ENCODE peak calls at places on chromosome 16, in eight cellular contexts. L is BE2C, T is fibroblast of the aortic adventitia, U is HCT116, K is stomach, V is HL-60, C is choroid plexus epithelial cell, B is tibial artery. W is an unnamed sample.

GRCh38 chr16:76246587-76246986 is 30.6 kb upstream of the CNTNAP4 start:
- DNase-seq in L (no peak), T (no peak), B (no peak), C (no peak), V (no peak), U (no peak), K (no peak), W (no peak)

GRCh38 chr16:86034421-86034919 is 135.5 kb downstream of the IRF8 start:
- DNase-seq in L (no peak), U (no peak), B (peak), V (no peak), T (no peak), C (no peak), K (no peak), W (no peak)

GRCh38 chr16:87371261-87371866 is 12.2 kb downstream of the FBXO31 start:
- DNase-seq in L (peak), B (no peak), C (no peak), U (no peak), V (no peak), K (no peak), T (peak), W (no peak)

GRCh38 chr16:51813609-51814008 is 662.5 kb upstream of the SALL1 start:
- DNase-seq in B (no peak), K (no peak), U (no peak), V (no peak), C (no peak), T (no peak), L (peak), W (no peak)

GRCh38 chr16:7990864-7991263 is 599.4 kb downstream of the TMEM114 start:
- DNase-seq in C (no peak), T (no peak), U (no peak), V (no peak), K (no peak), L (no peak), B (no peak), W (no peak)

GRCh38 chr16:28836761-28837064 is 9.4 kb downstream of the TUFM start:
- DNase-seq in T (no peak), C (no peak), K (no peak), U (no peak), B (no peak), L (no peak), V (no peak), W (no peak)

GRCh38 chr16:66512589-66513404 is 37.1 kb downstream of the TK2 start:
- DNase-seq in U (no peak), B (peak), V (no peak), L (no peak), T (peak), K (peak), C (peak), W (no peak)

GRCh38 chr16:15519767-15520166 is 85.4 kb downstream of the BMERB1 start:
- DNase-seq in K (no peak), L (no peak), C (no peak), U (no peak), T (no peak), V (no peak), B (no peak), W (no peak)

GRCh38 chr16:56294599-56294998 is 103.3 kb downstream of the GNAO1 start:
- DNase-seq in K (no peak), B (no peak), V (no peak), T (peak), L (no peak), U (no peak), C (peak), W (peak)

GRCh38 chr16:21283521-21284289 is 5.6 kb upstream of the CRYM start:
- DNase-seq in T (peak), L (peak), B (peak), K (peak), U (no peak), V (peak), C (peak), W (no peak)

GRCh38 chr16:86756882-86757703 is 178.7 kb downstream of the FOXL1 start:
- DNase-seq in V (no peak), C (no peak), B (no peak), T (no peak), U (no peak), L (no peak), K (no peak), W (no peak)

GRCh38 chr16:17149904-17150483 is 320.8 kb downstream of the XYLT1 start:
- DNase-seq in V (no peak), T (peak), C (no peak), B (no peak), K (no peak), L (no peak), U (no peak), W (no peak)

GRCh38 chr16:72938426-72939164 is 109.3 kb downstream of the ZFHX3 start:
- DNase-seq in T (peak), K (peak), B (peak), L (peak), U (no peak), C (peak), V (no peak), W (no peak)

GRCh38 chr16:64167851-64168770 is 953.8 kb downstream of the CDH11 start:
- DNase-seq in T (no peak), V (no peak), K (no peak), U (no peak), B (no peak), C (no peak), L (peak), W (no peak)

GRCh38 chr16:87380875-87381274 is 2.7 kb downstream of the FBXO31 start:
- DNase-seq in T (peak), V (no peak), B (no peak), U (no peak), K (no peak), C (peak), L (no peak), W (no peak)

GRCh38 chr16:48117217-48118105 is 38.3 kb downstream of the ABCC12 start:
- DNase-seq in T (peak), V (peak), C (peak), L (peak), K (no peak), U (peak), B (no peak), W (no peak)

GRCh38 chr16:3609895-3610697 is 1.3 kb downstream of the SLX4 start:
- DNase-seq in C (no peak), V (peak), L (no peak), T (no peak), B (no peak), K (no peak), U (no peak), W (no peak)

GRCh38 chr16:24497405-24497804 is 42.0 kb upstream of the RBBP6 start:
- DNase-seq in T (peak), K (no peak), V (no peak), B (no peak), U (no peak), C (peak), L (no peak), W (no peak)

GRCh38 chr16:15521758-15522509 is 87.5 kb downstream of the BMERB1 start:
- DNase-seq in B (peak), T (peak), C (peak), V (no peak), U (no peak), L (peak), K (no peak), W (no peak)

GRCh38 chr16:22762486-22762885 is 51.5 kb upstream of the HS3ST2 start:
- DNase-seq in V (no peak), C (no peak), U (no peak), L (no peak), K (no peak), T (no peak), B (no peak), W (no peak)

GRCh38 chr16:27426423-27427408 is 24.7 kb downstream of the IL21R start:
- DNase-seq in T (peak), C (peak), K (peak), L (no peak), U (peak), B (peak), V (peak), W (peak)

GRCh38 chr16:73015612-73016487 is 32.1 kb downstream of the ZFHX3 start:
- DNase-seq in T (no peak), L (no peak), K (peak), B (no peak), U (peak), V (peak), C (no peak), W (no peak)

GRCh38 chr16:52912565-52913173 is 140.0 kb downstream of the CHD9NB start:
- DNase-seq in C (peak), U (peak), T (peak), V (peak), L (peak), K (peak), B (peak), W (peak)

GRCh38 chr16:17271687-17272086 is 199.1 kb downstream of the XYLT1 start:
- DNase-seq in L (peak), B (peak), C (no peak), K (peak), T (peak), U (no peak), V (no peak), W (peak)

GRCh38 chr16:12020007-12020406 is 43.5 kb downstream of the SNX29 start:
- DNase-seq in K (no peak), U (no peak), T (no peak), V (no peak), C (no peak), B (no peak), L (no peak), W (no peak)

GRCh38 chr16:22324787-22325597 is 27.8 kb downstream of the POLR3E start:
- DNase-seq in V (no peak), B (no peak), U (no peak), C (no peak), T (no peak), K (no peak), L (no peak), W (no peak)

GRCh38 chr16:84825896-84826557 is 6.2 kb downstream of the CRISPLD2 start:
- DNase-seq in B (no peak), U (no peak), C (no peak), T (peak), V (no peak), L (no peak), K (no peak), W (no peak)

GRCh38 chr16:14003119-14003570 is 68.0 kb upstream of the MRTFB start:
- DNase-seq in K (no peak), B (peak), U (no peak), T (peak), C (peak), L (peak), V (peak), W (no peak)

GRCh38 chr16:49085689-49086088 is 195.9 kb downstream of the CBLN1 start:
- DNase-seq in B (no peak), C (no peak), T (peak), L (no peak), V (no peak), K (no peak), U (no peak), W (no peak)

GRCh38 chr16:71467810-71468209 is 5.8 kb upstream of the ZNF23 start:
- DNase-seq in T (peak), U (no peak), L (no peak), V (no peak), K (no peak), C (peak), B (no peak), W (no peak)

GRCh38 chr16:86598607-86599318 is 20.4 kb downstream of the FOXL1 start:
- DNase-seq in L (no peak), C (no peak), T (peak), U (no peak), V (no peak), K (no peak), B (no peak), W (no peak)

GRCh38 chr16:75097941-75098897 is 18.4 kb downstream of the LDHD start:
- DNase-seq in B (no peak), L (no peak), V (no peak), C (no peak), K (peak), T (no peak), U (no peak), W (no peak)

GRCh38 chr16:75097191-75097761 is 19.3 kb downstream of the LDHD start:
- DNase-seq in T (no peak), C (no peak), K (no peak), U (no peak), L (no peak), V (no peak), B (no peak), W (no peak)

GRCh38 chr16:75095637-75096036 is 20.9 kb downstream of the LDHD start:
- DNase-seq in B (no peak), K (no peak), C (no peak), T (no peak), L (no peak), V (no peak), U (no peak), W (no peak)

GRCh38 chr16:75095204-75095621 is 21.4 kb downstream of the LDHD start:
- DNase-seq in T (no peak), B (no peak), U (no peak), C (no peak), V (no peak), L (no peak), K (no peak), W (no peak)

DNA sequence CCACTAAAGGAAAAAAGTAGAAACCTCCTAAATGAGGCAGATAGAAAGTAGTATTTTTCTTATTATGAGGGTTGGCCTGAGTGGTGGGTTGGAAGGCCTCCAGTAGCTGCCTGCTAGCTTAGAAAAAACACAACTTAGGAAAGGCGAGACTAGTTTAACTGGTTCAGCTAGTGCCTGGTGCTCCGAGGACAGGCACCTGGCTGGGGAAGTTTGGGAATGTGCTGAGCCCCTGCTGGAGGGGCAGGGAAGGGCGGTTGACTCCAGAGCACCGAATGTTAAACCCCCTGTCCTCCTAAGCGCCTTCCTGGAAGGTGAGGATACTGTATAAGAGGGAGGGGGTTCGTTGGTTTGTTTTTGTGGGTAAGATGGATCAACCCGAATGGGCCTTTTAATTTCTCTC is 19.9 kb downstream of the LDHD start:
- DNase-seq in T (peak), K (peak), B (no peak), U (peak), V (no peak), L (no peak), C (no peak), W (no peak)
- TF ChIP-seq CTCF in T (peak), K (no peak), B (no peak), U (peak), V (no peak), L (peak), C (peak), W (peak)

DNA sequence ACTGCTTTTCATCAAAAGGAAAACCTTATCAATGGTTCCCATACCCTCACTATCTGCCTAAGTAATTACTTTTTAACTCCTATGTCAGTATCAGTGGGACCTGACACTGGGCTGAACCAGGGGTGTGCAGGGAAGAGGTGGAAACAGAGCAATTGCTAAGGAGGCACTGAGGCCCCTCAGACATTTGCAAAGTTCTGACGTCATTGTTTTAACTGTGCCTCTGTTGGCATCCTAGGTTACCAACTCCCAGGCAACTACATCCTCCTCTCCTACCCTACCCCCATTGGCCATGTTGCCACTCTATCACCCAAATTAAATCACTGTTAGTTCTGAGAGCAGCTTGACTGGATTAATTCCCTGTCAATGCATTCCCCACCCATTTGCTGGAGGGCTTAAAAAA is 8.0 kb upstream of the WWOX start:
- DNase-seq in U (no peak), C (no peak), T (no peak), L (no peak), B (no peak), V (no peak), K (no peak), W (no peak)
- H3K4me3 ChIP-seq in U (no peak), C (no peak), T (no peak), L (no peak), B (no peak), V (no peak), K (no peak), W (no peak)

DNA sequence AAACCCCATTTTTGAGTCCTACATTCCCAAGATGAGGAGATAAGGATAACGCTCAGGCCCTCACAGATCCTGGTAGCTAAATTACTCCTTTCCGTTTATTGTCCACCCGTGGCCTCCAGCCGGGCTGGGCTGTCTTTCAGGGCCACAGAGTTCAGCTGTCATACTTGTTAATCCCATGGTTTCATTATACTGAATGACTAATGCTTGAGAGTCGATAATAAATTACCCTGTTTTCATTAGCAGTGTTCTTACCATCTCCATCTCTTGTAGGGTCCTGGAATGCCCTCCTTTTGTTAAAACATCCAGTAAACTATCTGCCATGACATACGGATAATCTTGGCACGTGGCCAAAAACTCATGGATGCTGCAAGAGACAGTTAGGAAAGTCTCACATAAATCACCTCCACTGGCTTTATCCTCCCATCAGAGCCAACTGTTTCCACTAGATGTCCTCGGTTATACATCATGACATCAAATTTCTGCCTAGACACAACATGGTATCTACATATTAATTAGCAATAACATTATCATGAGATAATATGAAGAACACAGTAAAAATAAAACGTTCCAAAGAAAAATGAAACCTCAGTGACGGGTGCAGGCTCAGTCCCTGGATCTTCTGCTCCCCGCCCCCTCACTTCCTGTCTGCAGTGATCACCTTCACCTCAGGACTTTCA is 45.3 kb downstream of the BRD7 start:
- DNase-seq in V (peak), U (peak), T (peak), K (no peak), B (no peak), C (peak), L (peak), W (no peak)
- TF ChIP-seq CTCF in V (peak), U (peak), T (peak), K (no peak), B (no peak), C (peak), L (peak), W (peak)

GRCh38 chr16:57534337-57534880 is 2.0 kb downstream of the CCDC102A start:
- DNase-seq in B (no peak), V (no peak), C (no peak), K (no peak), U (no peak), L (no peak), T (no peak), W (no peak)
- H3K4me3 ChIP-seq in B (no peak), V (no peak), C (no peak), K (no peak), U (no peak), L (no peak), T (no peak), W (no peak)

GRCh38 chr16:81633147-81633619 is 145.9 kb upstream of the PLCG2 start:
- DNase-seq in B (no peak), T (no peak), U (no peak), V (no peak), K (no peak), C (no peak), L (no peak), W (no peak)
- TF ChIP-seq CTCF in B (no peak), T (no peak), U (peak), V (no peak), K (no peak), C (peak), L (no peak), W (peak)

GRCh38 chr16:68363847-68364600 is 53.2 kb downstream of the PRMT7 start:
- DNase-seq in C (peak), K (no peak), U (no peak), L (no peak), V (peak), B (no peak), T (peak), W (no peak)

GRCh38 chr16:68366062-68366461 is 55.2 kb downstream of the PRMT7 start:
- DNase-seq in C (no peak), K (no peak), T (no peak), U (no peak), L (no peak), B (no peak), V (no peak), W (no peak)

GRCh38 chr16:68362952-68363846 is 52.4 kb downstream of the PRMT7 start:
- DNase-seq in U (no peak), L (no peak), K (no peak), B (no peak), T (no peak), V (no peak), C (no peak), W (no peak)

GRCh38 chr16:68365167-68365817 is 54.5 kb downstream of the PRMT7 start:
- DNase-seq in L (no peak), B (peak), K (no peak), U (no peak), C (no peak), V (no peak), T (no peak), W (no peak)

GRCh38 chr16:68364601-68364998 is 53.8 kb downstream of the PRMT7 start:
- DNase-seq in T (peak), B (no peak), U (no peak), L (no peak), V (no peak), K (no peak), C (peak), W (no peak)
- H3K4me3 ChIP-seq in T (no peak), B (no peak), U (no peak), L (no peak), V (no peak), K (no peak), C (no peak), W (no peak)

GRCh38 chr16:46828943-46829342 is 2.0 kb downstream of the C16orf87 start:
- DNase-seq in K (no peak), B (no peak), L (no peak), V (no peak), U (no peak), C (no peak), T (no peak), W (no peak)
- TF ChIP-seq CTCF in K (no peak), B (no peak), L (no peak), V (no peak), U (no peak), C (no peak), T (no peak), W (no peak)

DNA sequence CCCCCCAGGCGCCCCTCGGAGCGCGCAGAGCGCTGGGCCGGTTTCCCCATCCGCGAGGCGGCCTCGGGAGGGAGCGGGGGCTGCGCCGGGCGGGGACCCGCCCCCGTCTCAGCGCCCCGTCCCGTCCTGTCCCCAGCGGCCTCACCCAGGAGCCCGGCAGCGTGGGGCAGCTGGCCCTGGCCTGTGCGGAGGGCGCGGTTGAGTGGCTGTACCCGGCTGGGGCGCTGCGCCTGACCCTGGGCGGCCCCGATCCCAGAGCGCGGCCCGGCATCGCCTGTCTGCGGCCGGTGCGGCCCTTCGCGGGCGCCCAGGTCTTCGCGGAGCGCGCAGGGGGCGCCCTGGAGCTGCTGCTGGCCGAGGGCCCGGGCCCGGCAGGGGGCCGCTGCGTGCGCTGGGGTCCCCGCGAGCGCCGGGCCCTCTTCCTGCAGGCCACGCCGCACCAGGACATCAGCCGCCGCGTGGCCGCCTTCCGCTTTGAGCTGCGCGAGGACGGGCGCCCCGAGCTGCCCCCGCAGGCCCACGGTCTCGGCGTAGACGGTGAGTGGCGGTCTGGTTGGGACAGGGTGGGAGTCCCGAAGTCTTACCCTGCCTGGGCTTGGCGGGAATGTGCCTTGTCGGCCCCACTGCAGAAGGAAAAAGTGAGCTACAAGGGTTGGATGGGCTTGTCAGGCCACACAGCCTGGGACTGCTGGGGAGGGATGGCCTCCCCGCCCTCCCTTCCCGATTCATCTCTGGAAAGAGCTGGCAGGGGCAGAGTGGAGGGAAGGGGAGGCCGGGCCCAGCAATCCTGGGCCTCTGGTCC is 731 bp downstream of the METRN start:
- DNase-seq in V (no peak), K (no peak), L (peak), C (peak), T (no peak), B (no peak), U (no peak), W (no peak)
- H3K4me3 ChIP-seq in V (peak), K (peak), L (peak), C (peak), T (peak), B (peak), U (peak), W (peak)

W was measured in retinal pigment epithelial cell.